ENCODE peak calls at places on chromosome 13, in nine cellular contexts. F is tibial nerve, K is IMR-90, C is HAP-1, H is upper lobe of right lung, N is BE2C, L is trophoblast cell, Q is left lung, D is pancreas. V is an unnamed sample. For H3K36me3 and H3K4me1, the result is how much of the 10 kb centered on the place peaks cover.

GRCh38 chr13:59744747-59745394 is 418.9 kb downstream of the DIAPH3 start:
- DNase-seq in N (no peak), D (no peak), Q (no peak), L (no peak), K (peak), C (no peak), F (no peak), H (no peak), V (no peak)

GRCh38 chr13:23753523-23753922 is 135.7 kb downstream of the MIPEP start:
- DNase-seq in C (no peak), K (peak), D (no peak), Q (no peak), N (no peak), L (no peak), H (no peak), F (no peak), V (no peak)

GRCh38 chr13:30766234-30766633 is 30.9 kb downstream of the ALOX5AP start:
- DNase-seq in L (no peak), C (no peak), Q (no peak), F (no peak), D (no peak), K (no peak), H (no peak), N (no peak), V (no peak)

GRCh38 chr13:21139374-21139773 is 37.0 kb downstream of the SKA3 start:
- DNase-seq in D (no peak), C (no peak), Q (no peak), H (no peak), N (no peak), L (no peak), F (no peak), K (no peak), V (no peak)

GRCh38 chr13:44188257-44188656 is 185.4 kb upstream of the SERP2 start:
- DNase-seq in K (peak), D (no peak), C (no peak), N (no peak), L (peak), H (no peak), F (no peak), Q (no peak), V (no peak)

GRCh38 chr13:94708031-94708571 is 4.2 kb downstream of the SOX21 start:
- DNase-seq in D (no peak), H (no peak), K (no peak), C (peak), L (no peak), N (no peak), Q (no peak), F (no peak), V (no peak)

GRCh38 chr13:37995052-37995451 is 125.5 kb upstream of the TRPC4 start:
- DNase-seq in C (peak), Q (no peak), H (no peak), F (no peak), D (no peak), K (peak), N (no peak), L (no peak), V (peak)

GRCh38 chr13:34765446-34766180 is 176.5 kb upstream of the NBEA start:
- DNase-seq in K (no peak), N (no peak), F (no peak), D (no peak), L (no peak), C (no peak), H (no peak), Q (no peak), V (no peak)

GRCh38 chr13:52405767-52406494 is at the start of gene THSD1:
- DNase-seq in N (peak), H (peak), K (peak), L (no peak), C (no peak), D (peak), F (peak), Q (peak), V (peak)

GRCh38 chr13:72808917-72809500 is 27.1 kb downstream of the PIBF1 start:
- DNase-seq in H (no peak), F (no peak), D (no peak), Q (no peak), C (no peak), L (no peak), K (peak), N (no peak), V (peak)

GRCh38 chr13:61170791-61171330 is 244.8 kb downstream of the PCDH20 start:
- DNase-seq in L (no peak), N (no peak), K (no peak), C (no peak), H (no peak), D (no peak), Q (no peak), F (no peak), V (no peak)

GRCh38 chr13:29991343-29991742 is 140.9 kb upstream of the UBL3 start:
- DNase-seq in H (no peak), C (no peak), Q (peak), K (peak), F (no peak), D (no peak), L (no peak), N (no peak), V (peak)

GRCh38 chr13:46659413-46660065 is 106.6 kb downstream of the LRCH1 start:
- DNase-seq in N (no peak), H (no peak), L (peak), C (no peak), D (no peak), F (no peak), K (no peak), Q (no peak), V (no peak)

GRCh38 chr13:92197669-92198068 is 799.2 kb downstream of the GPC5 start:
- DNase-seq in H (no peak), L (no peak), N (no peak), D (no peak), Q (no peak), F (no peak), C (no peak), K (peak), V (peak)
- H3K4me3 ChIP-seq in H (no peak), L (no peak), N (no peak), D (no peak), Q (no peak), F (no peak), C (no peak), K (no peak), V (no peak)

DNA sequence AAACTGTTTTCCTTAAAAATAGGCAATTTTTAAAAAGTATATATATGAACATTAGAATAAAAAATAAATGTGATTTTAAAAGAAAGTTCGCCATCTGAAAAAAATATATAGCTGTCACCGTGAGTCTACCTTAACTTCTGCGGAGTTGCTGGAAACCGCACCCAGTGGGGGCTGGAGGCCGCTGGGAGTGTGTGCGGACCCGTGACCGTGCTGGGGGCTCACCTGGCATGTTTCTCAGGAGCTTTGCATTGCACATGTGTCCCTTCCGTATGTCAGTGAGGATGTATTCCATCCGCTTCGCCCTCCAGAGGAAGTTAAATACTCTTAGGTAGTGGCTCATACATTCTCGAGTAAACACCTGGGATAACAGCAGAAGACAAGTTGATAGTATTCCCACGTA is 71.7 kb downstream of the TUBGCP3 start:
- DNase-seq in F (no peak), Q (no peak), K (no peak), L (no peak), N (no peak), D (no peak), C (no peak), H (no peak), V (no peak)
- H3K36me3 ChIP-seq in F (half or more), Q (under half), K (under half), L (under half), N (under half), D (under half), C (under half), H (half or more), V (under half)

DNA sequence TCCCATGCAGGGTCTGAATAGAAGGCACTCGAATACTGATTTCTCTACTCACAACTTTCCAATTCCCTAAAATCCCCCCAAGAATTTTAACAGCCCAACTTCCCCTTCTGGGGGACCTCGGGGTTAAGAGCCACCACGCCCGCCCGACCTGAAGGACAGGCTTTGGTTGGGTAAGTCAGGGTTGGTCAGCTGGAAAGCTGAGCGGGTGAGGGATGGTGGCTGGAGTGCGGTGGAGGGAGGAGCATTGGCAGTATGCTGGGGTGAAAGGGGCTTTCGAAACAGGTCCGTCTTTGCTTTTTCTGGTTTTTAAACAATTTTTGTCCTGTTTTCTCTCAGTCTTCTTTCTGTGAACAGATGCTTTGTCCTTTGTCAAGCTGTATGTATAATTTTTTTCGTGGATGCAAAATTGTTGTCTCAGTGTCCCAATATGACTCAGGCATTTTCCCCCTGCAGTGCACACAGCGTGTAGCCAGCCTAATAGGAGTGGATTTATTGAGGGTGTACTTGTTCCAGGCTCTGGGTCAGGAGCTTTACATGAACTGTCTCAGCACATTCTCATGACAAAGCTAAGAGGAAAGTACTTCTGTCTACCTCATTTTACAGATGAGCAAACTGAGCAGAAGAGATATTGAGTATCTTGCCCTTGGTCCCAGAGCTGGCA is 50.9 kb downstream of the STK24 start:
- DNase-seq in L (no peak), F (no peak), K (no peak), H (peak), C (no peak), Q (no peak), D (no peak), N (no peak), V (no peak)
- H3K4me1 ChIP-seq in L (under half), F (under half), K (under half), H (under half), C (under half), Q (half or more), D (under half), N (under half), V (under half)

DNA sequence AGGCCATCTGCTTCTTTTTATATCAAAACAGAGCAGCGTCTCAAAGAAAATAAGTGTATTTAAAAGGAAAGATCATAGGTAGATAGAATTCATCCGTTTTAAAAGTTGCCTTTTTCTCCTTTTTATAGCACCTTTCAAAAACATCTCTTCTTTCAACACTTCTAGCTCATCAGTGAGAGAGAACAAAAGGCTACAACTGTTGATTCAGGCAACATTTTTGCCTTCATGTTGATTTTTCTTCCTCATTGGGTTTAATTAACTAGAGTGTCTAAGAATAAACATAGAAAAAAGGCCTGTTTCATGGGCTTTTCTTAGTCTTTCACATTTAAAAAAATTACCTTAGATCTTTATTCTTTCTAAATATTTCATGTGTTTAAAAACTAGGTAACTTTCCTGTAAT is 13.6 kb downstream of the COL4A2 start:
- DNase-seq in C (no peak), D (no peak), Q (no peak), N (no peak), K (no peak), F (no peak), L (no peak), H (no peak), V (no peak)
- H3K4me3 ChIP-seq in C (no peak), D (no peak), Q (no peak), N (no peak), K (no peak), F (no peak), L (no peak), H (no peak), V (no peak)

GRCh38 chr13:91085127-91085526 is 262.4 kb upstream of the MIR17HG start:
- DNase-seq in K (no peak), H (no peak), C (no peak), Q (no peak), F (no peak), N (no peak), D (no peak), L (no peak), V (no peak)

GRCh38 chr13:91078093-91078679 is 269.3 kb upstream of the MIR17HG start:
- DNase-seq in K (no peak), F (no peak), L (no peak), D (no peak), H (no peak), Q (no peak), C (peak), N (no peak), V (peak)

GRCh38 chr13:91079190-91079589 is 268.3 kb upstream of the MIR17HG start:
- DNase-seq in L (no peak), N (no peak), C (no peak), F (no peak), Q (no peak), D (no peak), H (no peak), K (no peak), V (no peak)
- H3K36me3 ChIP-seq in L (under half), N (under half), C (under half), F (under half), Q (under half), D (under half), H (under half), K (under half), V (under half)

GRCh38 chr13:76993021-76993420 is 1.1 kb downstream of the CLN5 start:
- DNase-seq in N (no peak), C (no peak), Q (no peak), F (no peak), D (no peak), K (peak), H (no peak), L (peak), V (no peak)
- H3K4me1 ChIP-seq in N (under half), C (under half), Q (under half), F (under half), D (under half), K (under half), H (under half), L (under half), V (under half)

GRCh38 chr13:27427663-27428062 is 3.2 kb downstream of the GTF3A start:
- DNase-seq in H (no peak), Q (no peak), K (no peak), L (no peak), D (no peak), F (no peak), C (no peak), N (no peak), V (no peak)
- H3K4me3 ChIP-seq in H (no peak), Q (no peak), K (no peak), L (no peak), D (no peak), F (no peak), C (no peak), N (no peak), V (no peak)

V was measured in cardiac muscle cell.